ENCODE peak calls at places on chromosomes 4 and X, in eight cellular contexts. One of them, this sample, is unnamed.

GRCh38 chr4:26213317-26213716 is 107.5 kb upstream of the RBPJ start:
- DNase-seq in AG04449: no peak
- DNase-seq in CD8-positive, alpha-beta memory T cell: no peak
- DNase-seq in hippocampal formation: no peak
- DNase-seq in COR-L47: no peak
- DNase-seq in MV-4-11: no peak
- DNase-seq in M059J: peak; percentile 54
- DNase-seq in BJ: no peak
- DNase-seq in this sample: no peak

GRCh38 chr4:143768007-143768591 is 67.6 kb upstream of the FREM3 start:
- DNase-seq in AG04449: no peak
- DNase-seq in CD8-positive, alpha-beta memory T cell: no peak
- DNase-seq in hippocampal formation: no peak
- DNase-seq in COR-L47: no peak
- DNase-seq in MV-4-11: no peak
- DNase-seq in M059J: peak; percentile 80
- DNase-seq in BJ: peak; percentile 33
- DNase-seq in this sample: no peak

GRCh38 chr4:106565727-106566126 is 197.1 kb upstream of the GIMD1 start:
- DNase-seq in AG04449: no peak
- DNase-seq in CD8-positive, alpha-beta memory T cell: no peak
- DNase-seq in hippocampal formation: no peak
- DNase-seq in COR-L47: no peak
- DNase-seq in MV-4-11: no peak
- DNase-seq in M059J: peak; percentile 29
- DNase-seq in BJ: no peak
- DNase-seq in this sample: no peak

GRCh38 chrX:74246524-74246923 is 57.5 kb upstream of the ZCCHC13 start:
- DNase-seq in AG04449: no peak
- DNase-seq in CD8-positive, alpha-beta memory T cell: no peak
- DNase-seq in hippocampal formation: no peak
- DNase-seq in COR-L47: no peak
- DNase-seq in MV-4-11: no peak
- DNase-seq in M059J: peak; percentile 12
- DNase-seq in BJ: no peak
- DNase-seq in this sample: no peak

GRCh38 chr4:102586644-102587021 is 85.5 kb downstream of the NFKB1 start:
- DNase-seq in AG04449: no peak
- DNase-seq in CD8-positive, alpha-beta memory T cell: no peak
- DNase-seq in hippocampal formation: no peak
- DNase-seq in COR-L47: no peak
- DNase-seq in MV-4-11: no peak
- DNase-seq in M059J: no peak
- DNase-seq in BJ: no peak
- DNase-seq in this sample: no peak

GRCh38 chr4:186037692-186038658 is 31.0 kb upstream of the TLR3 start:
- DNase-seq in AG04449: peak; percentile 51
- DNase-seq in CD8-positive, alpha-beta memory T cell: no peak
- DNase-seq in hippocampal formation: peak; percentile 86
- DNase-seq in COR-L47: peak; percentile 44
- DNase-seq in MV-4-11: peak; percentile 64
- DNase-seq in M059J: peak; percentile 58
- DNase-seq in BJ: peak; percentile 48
- DNase-seq in this sample: peak; percentile 35

GRCh38 chrX:7083468-7084396 is 63.8 kb upstream of the STS start:
- DNase-seq in AG04449: peak; percentile 67
- DNase-seq in CD8-positive, alpha-beta memory T cell: peak; percentile 68
- DNase-seq in hippocampal formation: no peak
- DNase-seq in COR-L47: no peak
- DNase-seq in MV-4-11: peak; percentile 96
- DNase-seq in M059J: peak; percentile 96
- DNase-seq in BJ: peak; percentile 55
- DNase-seq in this sample: peak; percentile 78

GRCh38 chrX:134622056-134622812 is 36.0 kb downstream of the PLAC1 start:
- DNase-seq in AG04449: peak; percentile 47
- DNase-seq in CD8-positive, alpha-beta memory T cell: no peak
- DNase-seq in hippocampal formation: no peak
- DNase-seq in COR-L47: no peak
- DNase-seq in MV-4-11: peak; percentile 73
- DNase-seq in M059J: peak; percentile 96
- DNase-seq in BJ: no peak
- DNase-seq in this sample: no peak

GRCh38 chr4:152308925-152309324 is 227.0 kb downstream of the FBXW7 start:
- DNase-seq in AG04449: no peak
- DNase-seq in CD8-positive, alpha-beta memory T cell: no peak
- DNase-seq in hippocampal formation: no peak
- DNase-seq in COR-L47: peak; percentile 52
- DNase-seq in MV-4-11: no peak
- DNase-seq in M059J: no peak
- DNase-seq in BJ: no peak
- DNase-seq in this sample: no peak

GRCh38 chr4:179751669-179752068 is 2309.4 kb upstream of the AGA start:
- DNase-seq in AG04449: no peak
- DNase-seq in CD8-positive, alpha-beta memory T cell: no peak
- DNase-seq in hippocampal formation: no peak
- DNase-seq in COR-L47: no peak
- DNase-seq in MV-4-11: no peak
- DNase-seq in M059J: no peak
- DNase-seq in BJ: no peak
- DNase-seq in this sample: no peak

GRCh38 chr4:140152015-140152703 is 1.8 kb downstream of the MAML3 start:
- DNase-seq in AG04449: no peak
- DNase-seq in CD8-positive, alpha-beta memory T cell: peak; percentile 82
- DNase-seq in hippocampal formation: peak; percentile 63
- DNase-seq in COR-L47: peak; percentile 93
- DNase-seq in MV-4-11: peak; percentile 60
- DNase-seq in M059J: no peak
- DNase-seq in BJ: no peak
- DNase-seq in this sample: peak; percentile 78

GRCh38 chr4:76277667-76278066 is 26.1 kb downstream of the FAM47E start:
- DNase-seq in AG04449: no peak
- DNase-seq in CD8-positive, alpha-beta memory T cell: no peak
- DNase-seq in hippocampal formation: no peak
- DNase-seq in COR-L47: no peak
- DNase-seq in MV-4-11: no peak
- DNase-seq in M059J: no peak
- DNase-seq in BJ: no peak
- DNase-seq in this sample: no peak

GRCh38 chrX:138849521-138849920 is 138.0 kb upstream of the FGF13 start:
- DNase-seq in AG04449: no peak
- DNase-seq in CD8-positive, alpha-beta memory T cell: no peak
- DNase-seq in hippocampal formation: no peak
- DNase-seq in COR-L47: no peak
- DNase-seq in MV-4-11: no peak
- DNase-seq in M059J: no peak
- DNase-seq in BJ: no peak
- DNase-seq in this sample: no peak